ENCODE peak calls at places on chromosomes 16 and 17, in eight cellular contexts. F, E, T, D, K, X, H and A are unnamed samples.

GRCh38 chr16:89051521-89052166 is 42.0 kb upstream of the ACSF3 start:
- DNase-seq in F (no peak), E (no peak), T (no peak), D (no peak), K (no peak), X (no peak), H (peak), A (no peak)

GRCh38 chr16:11914759-11915643 is 755 bp downstream of the GSPT1 start:
- DNase-seq in F (peak), E (no peak), T (peak), D (peak), K (no peak), X (no peak), H (peak), A (peak)

GRCh38 chr17:7042507-7043194 is 1.2 kb downstream of the SLC16A11 start:
- DNase-seq in F (peak), E (no peak), T (no peak), D (no peak), K (no peak), X (no peak), H (peak), A (no peak)

GRCh38 chr16:13376174-13376573 is 474.8 kb downstream of the SHISA9 start:
- DNase-seq in F (peak), E (no peak), T (no peak), D (no peak), K (no peak), X (no peak), H (no peak), A (no peak)

GRCh38 chr17:32123782-32124181 is 18.5 kb upstream of the RHOT1 start:
- DNase-seq in F (no peak), E (no peak), T (peak), D (no peak), K (no peak), X (peak), H (no peak), A (no peak)

GRCh38 chr16:23403547-23403946 is 49.4 kb downstream of the COG7 start:
- DNase-seq in F (no peak), E (no peak), T (no peak), D (no peak), K (no peak), X (no peak), H (no peak), A (no peak)

GRCh38 chr17:28469376-28469775 is 4.1 kb upstream of the SLC13A2 start:
- DNase-seq in F (no peak), E (no peak), T (no peak), D (no peak), K (no peak), X (no peak), H (no peak), A (no peak)

GRCh38 chr17:27207073-27207511 is 86.8 kb upstream of the WSB1 start:
- DNase-seq in F (no peak), E (peak), T (peak), D (no peak), K (no peak), X (no peak), H (no peak), A (peak)

GRCh38 chr17:44940321-44940720 is 7.3 kb downstream of the KIF18B start:
- DNase-seq in F (no peak), E (no peak), T (peak), D (no peak), K (no peak), X (no peak), H (no peak), A (no peak)